ENCODE peak calls at places on chromosomes 12 and 14, in six cellular contexts. B is foreskin fibroblast, Q is HL-60, E is testis, A is B cell, H is mesothelial cell of epicardium. Z is an unnamed sample.

GRCh38 chr12:79936670-79937069 is 1.8 kb upstream of the PPP1R12A start:
- DNase-seq in B (no peak), Q (no peak), E (no peak), A (no peak), H (no peak), Z (no peak)

GRCh38 chr12:116459011-116459410 is 100.2 kb upstream of the MAP1LC3B2 start:
- DNase-seq in B (no peak), Q (no peak), E (no peak), A (no peak), H (no peak), Z (no peak)

GRCh38 chr12:89244536-89244935 is 107.8 kb downstream of the DUSP6 start:
- DNase-seq in B (no peak), Q (peak), E (no peak), A (no peak), H (no peak), Z (no peak)

GRCh38 chr14:58793096-58793740 is 155.5 kb downstream of the DACT1 start:
- DNase-seq in B (no peak), Q (no peak), E (no peak), A (no peak), H (no peak), Z (no peak)

GRCh38 chr12:4518106-4518728 is 20.5 kb upstream of the RAD51AP1 start:
- DNase-seq in B (peak), Q (no peak), E (no peak), A (no peak), H (no peak), Z (no peak)

GRCh38 chr12:100401660-100402059 is 44.8 kb downstream of the SLC17A8 start:
- DNase-seq in B (peak), Q (no peak), E (no peak), A (no peak), H (no peak), Z (no peak)

GRCh38 chr12:120599672-120600537 is 18.7 kb upstream of the POP5 start:
- DNase-seq in B (no peak), Q (no peak), E (no peak), A (no peak), H (no peak), Z (no peak)

GRCh38 chr14:73744874-73745529 is 30.8 kb upstream of the PNMA1 start:
- DNase-seq in B (no peak), Q (no peak), E (no peak), A (no peak), H (no peak), Z (no peak)

GRCh38 chr12:24360461-24360860 is 411.0 kb upstream of the SOX5 start:
- DNase-seq in B (no peak), Q (no peak), E (no peak), A (no peak), H (no peak), Z (no peak)

GRCh38 chr12:96471368-96472040 is 17.9 kb upstream of the CFAP54 start:
- DNase-seq in B (peak), Q (no peak), E (no peak), A (no peak), H (no peak), Z (no peak)

GRCh38 chr12:29073631-29074239 is 75.3 kb upstream of the FAR2 start:
- DNase-seq in B (peak), Q (peak), E (peak), A (no peak), H (no peak), Z (no peak)

GRCh38 chr12:122981587-122982493 is 1.4 kb downstream of the ARL6IP4 start:
- DNase-seq in B (no peak), Q (no peak), E (no peak), A (peak), H (no peak), Z (no peak)

GRCh38 chr14:65704850-65705249 is 292.3 kb downstream of the FUT8 start:
- DNase-seq in B (no peak), Q (no peak), E (no peak), A (no peak), H (no peak), Z (no peak)

GRCh38 chr12:123531091-123531490 is 2.4 kb downstream of the RILPL1 start:
- DNase-seq in B (no peak), Q (no peak), E (peak), A (peak), H (no peak), Z (no peak)

GRCh38 chr12:54596526-54596946 is 8.1 kb upstream of the PPP1R1A start:
- DNase-seq in B (peak), Q (peak), E (peak), A (no peak), H (no peak), Z (peak)

GRCh38 chr14:36069535-36069900 is 107.0 kb downstream of the PTCSC3 start:
- DNase-seq in B (no peak), Q (peak), E (peak), A (no peak), H (no peak), Z (no peak)

GRCh38 chr12:34287437-34287836 is 265.1 kb downstream of the ALG10 start:
- DNase-seq in B (no peak), Q (no peak), E (no peak), A (no peak), H (no peak), Z (no peak)

GRCh38 chr12:54725233-54725843 is 77.2 kb upstream of the DCD start:
- DNase-seq in B (no peak), Q (peak), E (peak), A (no peak), H (no peak), Z (no peak)

GRCh38 chr14:93150227-93151206 is 34.2 kb downstream of the MOAP1 start:
- DNase-seq in B (no peak), Q (no peak), E (peak), A (no peak), H (no peak), Z (no peak)

GRCh38 chr14:102226356-102227125 is 78.4 kb downstream of the MOK start:
- DNase-seq in B (no peak), Q (no peak), E (no peak), A (no peak), H (no peak), Z (no peak)

GRCh38 chr14:66233571-66233970 is 252.6 kb upstream of the CCDC196 start:
- DNase-seq in B (no peak), Q (no peak), E (no peak), A (no peak), H (no peak), Z (no peak)

GRCh38 chr12:94100254-94100653 is 48.1 kb upstream of the PLXNC1 start:
- DNase-seq in B (no peak), Q (no peak), E (no peak), A (no peak), H (no peak), Z (no peak)

GRCh38 chr14:84420236-84420635 is 1109.7 kb upstream of the FLRT2 start:
- DNase-seq in B (no peak), Q (no peak), E (no peak), A (no peak), H (no peak), Z (no peak)

GRCh38 chr12:85781751-85782150 is 54.5 kb downstream of the RASSF9 start:
- DNase-seq in B (no peak), Q (no peak), E (no peak), A (no peak), H (no peak), Z (no peak)
- TF ChIP-seq CTCF in B (no peak), Q (no peak), E (no peak), A (no peak), H (no peak), Z (no peak)

DNA sequence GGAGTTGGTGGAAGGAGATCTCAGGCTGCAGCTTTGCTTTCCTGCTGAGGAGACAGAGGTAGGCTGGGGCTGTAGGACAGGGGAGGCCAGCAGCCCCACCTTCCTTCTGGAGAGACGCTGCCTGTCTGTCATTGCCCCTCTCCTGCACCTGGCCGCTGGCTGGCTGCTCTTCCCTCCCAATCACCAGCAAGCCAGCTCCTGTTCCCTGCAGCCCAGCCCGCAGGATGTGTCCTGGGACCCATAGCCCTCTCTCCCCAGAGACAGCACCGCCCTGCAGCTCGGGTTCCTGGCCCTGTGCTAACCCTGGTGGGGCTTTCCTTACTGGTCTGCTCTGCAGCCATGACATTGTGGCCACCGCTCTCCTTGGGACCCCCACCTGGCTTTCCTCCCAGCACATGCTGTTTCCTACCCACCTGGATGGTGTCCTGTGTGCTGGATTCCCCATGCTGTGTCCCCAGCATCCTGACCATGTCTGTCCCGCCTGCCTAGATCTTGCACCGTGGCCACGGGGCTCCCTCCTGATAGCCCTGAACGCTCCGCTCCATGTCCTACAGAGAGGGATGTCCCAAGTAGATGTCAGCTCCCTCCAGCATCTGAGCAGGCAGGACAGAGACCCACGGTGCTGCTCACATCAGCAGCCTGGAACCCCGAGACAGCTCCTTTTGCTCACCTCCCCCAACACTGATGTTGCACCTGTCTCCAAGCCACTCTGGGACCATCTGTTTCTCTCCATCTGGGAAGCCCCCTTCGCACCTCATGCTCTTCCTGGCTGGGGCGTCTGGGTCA is 1.2 kb upstream of the MTA1 start:
- DNase-seq in B (no peak), Q (no peak), E (no peak), A (peak), H (no peak), Z (no peak)
- TF ChIP-seq CTCF in B (no peak), Q (no peak), E (no peak), A (no peak), H (no peak), Z (no peak)

GRCh38 chr12:26056335-26056734 is 68.5 kb downstream of the BHLHE41 start:
- DNase-seq in B (no peak), Q (no peak), E (no peak), A (no peak), H (no peak), Z (no peak)

GRCh38 chr12:26055087-26055486 is 69.8 kb downstream of the BHLHE41 start:
- DNase-seq in B (no peak), Q (no peak), E (no peak), A (no peak), H (no peak), Z (no peak)

GRCh38 chr12:26058818-26059217 is 66.0 kb downstream of the BHLHE41 start:
- DNase-seq in B (no peak), Q (no peak), E (no peak), A (no peak), H (no peak), Z (no peak)

GRCh38 chr12:26062006-26062405 is 62.8 kb downstream of the BHLHE41 start:
- DNase-seq in B (no peak), Q (no peak), E (no peak), A (no peak), H (no peak), Z (no peak)

GRCh38 chr12:26058308-26058707 is 66.5 kb downstream of the BHLHE41 start:
- DNase-seq in B (no peak), Q (no peak), E (no peak), A (no peak), H (no peak), Z (no peak)
- TF ChIP-seq CTCF in B (no peak), Q (no peak), E (no peak), A (no peak), H (no peak), Z (no peak)

DNA sequence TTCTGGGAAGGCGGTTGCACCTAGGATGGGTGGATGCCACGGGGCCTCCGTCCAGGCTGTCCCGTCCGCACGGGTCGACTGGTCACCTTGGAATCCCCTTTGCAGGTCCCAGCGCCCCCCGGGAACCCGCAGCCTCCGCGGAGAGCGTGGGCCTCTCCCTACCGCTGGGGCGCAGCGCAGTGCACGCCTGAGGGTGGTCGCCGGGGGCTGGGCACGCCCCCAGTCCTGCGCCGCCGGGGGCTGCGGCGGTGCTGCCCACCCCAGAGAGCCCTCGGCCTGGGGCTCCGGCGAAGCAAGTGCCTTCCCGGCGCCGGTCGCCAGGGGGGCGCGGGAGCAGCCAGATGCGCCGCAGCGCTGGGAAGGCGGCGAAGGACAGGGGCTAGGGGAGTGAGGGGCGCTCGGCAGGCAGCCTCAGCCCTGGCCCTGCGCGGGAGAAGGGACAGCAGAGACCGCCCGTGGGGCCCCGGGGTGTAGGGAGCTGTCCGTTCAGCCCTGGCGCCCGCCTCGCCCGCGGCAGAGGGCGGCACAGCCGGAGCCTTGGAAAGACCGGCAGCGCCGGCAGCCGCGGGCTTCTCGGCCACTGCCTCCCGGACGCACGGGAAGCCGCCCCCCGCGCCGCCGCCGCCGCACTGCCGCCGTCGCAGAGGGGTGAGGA is 527 bp downstream of the ZDHHC22 start:
- DNase-seq in B (peak), Q (no peak), E (no peak), A (peak), H (peak), Z (no peak)
- TF ChIP-seq CTCF in B (peak), Q (no peak), E (peak), A (peak), H (peak), Z (no peak)

GRCh38 chr14:103618999-103619398 is 10.0 kb upstream of the KLC1 start:
- DNase-seq in B (peak), Q (no peak), E (no peak), A (no peak), H (no peak), Z (no peak)

GRCh38 chr14:103611215-103611614 is 17.8 kb upstream of the KLC1 start:
- DNase-seq in B (no peak), Q (no peak), E (no peak), A (no peak), H (no peak), Z (no peak)

GRCh38 chr14:103607822-103608221 is 21.2 kb upstream of the KLC1 start:
- DNase-seq in B (no peak), Q (no peak), E (no peak), A (no peak), H (no peak), Z (no peak)

GRCh38 chr14:103616635-103617300 is 12.2 kb upstream of the KLC1 start:
- DNase-seq in B (no peak), Q (no peak), E (no peak), A (no peak), H (no peak), Z (no peak)

DNA sequence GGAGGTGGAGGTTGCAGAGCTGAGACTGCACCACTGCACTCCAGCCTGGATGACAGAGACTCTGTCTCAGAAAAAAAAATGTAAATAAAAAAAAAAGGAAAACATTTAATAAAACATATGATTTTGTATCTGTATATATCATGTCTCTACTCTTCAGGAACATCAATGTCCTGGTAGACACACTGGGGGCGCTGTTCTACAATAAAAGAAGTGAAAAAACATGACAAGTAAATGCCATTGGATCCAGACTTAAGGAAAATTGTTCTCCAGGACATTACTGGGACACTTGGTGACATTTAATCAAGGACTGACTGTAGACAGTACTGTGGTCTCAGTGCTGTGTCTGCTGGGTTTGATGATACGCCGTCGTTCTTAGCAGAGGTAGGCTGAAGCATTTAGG is 15.5 kb upstream of the KLC1 start:
- DNase-seq in B (peak), Q (peak), E (no peak), A (no peak), H (no peak), Z (no peak)
- TF ChIP-seq CTCF in B (peak), Q (peak), E (no peak), A (no peak), H (no peak), Z (no peak)

GRCh38 chr12:60935981-60936761 is 1324.0 kb upstream of the USP15 start:
- DNase-seq in B (no peak), Q (no peak), E (no peak), A (no peak), H (no peak), Z (no peak)
- TF ChIP-seq CTCF in B (no peak), Q (no peak), E (no peak), A (no peak), H (no peak), Z (no peak)

GRCh38 chr14:24212924-24213865 is at the start of gene CHMP4A:
- DNase-seq in B (peak), Q (peak), E (peak), A (peak), H (peak), Z (peak)
- TF ChIP-seq CTCF in B (peak), Q (no peak), E (no peak), A (peak), H (no peak), Z (no peak)

GRCh38 chr12:128933039-128933438 is 79.8 kb downstream of the GLT1D1 start:
- DNase-seq in B (no peak), Q (no peak), E (peak), A (no peak), H (no peak), Z (no peak)

GRCh38 chr12:128932521-128932920 is 79.2 kb downstream of the GLT1D1 start:
- DNase-seq in B (no peak), Q (no peak), E (peak), A (no peak), H (no peak), Z (no peak)

GRCh38 chr12:128928361-128928760 is 75.1 kb downstream of the GLT1D1 start:
- DNase-seq in B (no peak), Q (no peak), E (no peak), A (no peak), H (no peak), Z (no peak)

GRCh38 chr12:128929046-128929445 is 75.8 kb downstream of the GLT1D1 start:
- DNase-seq in B (no peak), Q (no peak), E (no peak), A (no peak), H (no peak), Z (no peak)

DNA sequence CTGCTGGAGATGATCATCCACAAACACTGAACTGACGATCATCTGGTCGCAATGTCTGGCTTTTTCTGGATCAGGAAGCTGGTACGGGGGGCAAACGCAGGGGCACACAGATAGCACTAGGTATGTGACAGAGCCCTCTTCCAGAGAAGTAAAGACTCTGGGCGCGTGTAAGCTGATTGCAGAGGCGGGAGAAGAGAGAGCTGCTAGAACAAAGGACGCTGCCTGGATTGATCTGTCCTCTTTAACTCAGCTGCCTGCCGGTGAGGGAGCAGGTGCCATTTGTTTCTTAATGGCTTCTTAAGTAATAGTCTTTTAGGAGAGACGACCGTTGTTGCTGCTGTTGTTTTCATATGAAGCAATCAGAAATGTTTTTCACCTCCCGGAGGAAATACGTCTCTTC is 77.3 kb downstream of the GLT1D1 start:
- DNase-seq in B (no peak), Q (no peak), E (no peak), A (no peak), H (no peak), Z (no peak)
- TF ChIP-seq CTCF in B (no peak), Q (no peak), E (no peak), A (no peak), H (no peak), Z (no peak)

Z was measured in omental fat pad.